ENCODE peak calls at places on chromosomes 1 and 21, in four cellular contexts. F is BJ, D is astrocyte, E is heart left ventricle. U is an unnamed sample.

GRCh38 chr1:15803380-15803779 is 4.1 kb downstream of the UQCRHL start:
- DNase-seq in F (no peak), D (no peak), E (no peak), U (no peak)

GRCh38 chr1:77889240-77889637 is 815 bp downstream of the NEXN start:
- DNase-seq in F (peak), D (peak), E (no peak), U (no peak)

GRCh38 chr1:20588634-20589225 is at the start of gene CDA:
- DNase-seq in F (no peak), D (no peak), E (peak), U (no peak)

GRCh38 chr1:107842241-107842640 is 122.7 kb downstream of the VAV3 start:
- DNase-seq in F (no peak), D (no peak), E (no peak), U (no peak)

GRCh38 chr1:109886827-109887226 is 23.8 kb upstream of the CSF1 start:
- DNase-seq in F (no peak), D (no peak), E (no peak), U (no peak)

GRCh38 chr1:16967095-16967567 is 13.3 kb downstream of the MFAP2 start:
- DNase-seq in F (no peak), D (peak), E (peak), U (no peak)

GRCh38 chr1:18901952-18902522 is 318 bp downstream of the ALDH4A1 start:
- DNase-seq in F (no peak), D (no peak), E (peak), U (no peak)

GRCh38 chr1:112247971-112248370 is 148.0 kb upstream of the CTTNBP2NL start:
- DNase-seq in F (no peak), D (no peak), E (peak), U (no peak)

GRCh38 chr1:183090386-183091006 is 67.3 kb downstream of the LAMC1 start:
- DNase-seq in F (no peak), D (peak), E (peak), U (no peak)

GRCh38 chr1:234125283-234125682 is 220.8 kb downstream of the SLC35F3 start:
- DNase-seq in F (no peak), D (peak), E (no peak), U (no peak)

GRCh38 chr1:8438449-8438848 is 120.5 kb downstream of the SLC45A1 start:
- DNase-seq in F (no peak), D (no peak), E (no peak), U (no peak)

GRCh38 chr1:156338180-156338973 is at the start of the genes CCT3 and TSACC:
- DNase-seq in F (peak), D (peak), E (peak), U (peak)

GRCh38 chr21:41156128-41156527 is 11.8 kb upstream of the BACE2 start:
- DNase-seq in F (no peak), D (no peak), E (no peak), U (no peak)

GRCh38 chr1:30648408-30649000 is 74.9 kb downstream of the MATN1 start:
- DNase-seq in F (no peak), D (no peak), E (no peak), U (no peak)

GRCh38 chr21:35619184-35619583 is 441.1 kb downstream of the SETD4 start:
- DNase-seq in F (no peak), D (peak), E (no peak), U (peak)

GRCh38 chr1:72280714-72281113 is 1.6 kb downstream of the NEGR1 start:
- DNase-seq in F (no peak), D (no peak), E (no peak), U (no peak)

GRCh38 chr1:87074001-87074795 is 159.8 kb downstream of the HS2ST1 start:
- DNase-seq in F (no peak), D (peak), E (no peak), U (no peak)

GRCh38 chr1:162619076-162619475 is 13.2 kb upstream of the DDR2 start:
- DNase-seq in F (no peak), D (no peak), E (no peak), U (no peak)

GRCh38 chr1:55823521-55824296 is 608.5 kb upstream of the USP24 start:
- DNase-seq in F (no peak), D (peak), E (no peak), U (no peak)

GRCh38 chr1:20212685-20213331 is 26.5 kb upstream of the PLA2G2C start:
- DNase-seq in F (no peak), D (no peak), E (peak), U (no peak)

GRCh38 chr1:47469405-47469759 is 31.5 kb downstream of the FOXD2 start:
- DNase-seq in F (no peak), D (no peak), E (no peak), U (no peak)

GRCh38 chr1:54804471-54805132 is 3.5 kb upstream of the TTC22 start:
- DNase-seq in F (no peak), D (no peak), E (no peak), U (no peak)

GRCh38 chr1:212290608-212291007 is 5.4 kb downstream of the PPP2R5A start:
- DNase-seq in F (no peak), D (peak), E (no peak), U (no peak)

GRCh38 chr1:33378976-33379375 is 51.9 kb downstream of the PHC2 start:
- DNase-seq in F (no peak), D (no peak), E (no peak), U (no peak)

GRCh38 chr1:228721407-228721806 is 13.9 kb upstream of the RHOU start:
- DNase-seq in F (no peak), D (no peak), E (no peak), U (no peak)

GRCh38 chr21:32520885-32521735 is 64.2 kb downstream of the TCP10L start:
- DNase-seq in F (peak), D (peak), E (peak), U (peak)

GRCh38 chr1:164891615-164892014 is 332.6 kb downstream of the PBX1 start:
- DNase-seq in F (no peak), D (no peak), E (no peak), U (no peak)

GRCh38 chr1:242005866-242006565 is 7.1 kb upstream of the MAP1LC3C start:
- DNase-seq in F (no peak), D (peak), E (no peak), U (no peak)

GRCh38 chr21:38950388-38951094 is 144.8 kb downstream of the ETS2 start:
- DNase-seq in F (no peak), D (no peak), E (no peak), U (no peak)

GRCh38 chr1:223776075-223776814 is 63.9 kb downstream of the CAPN2 start:
- DNase-seq in F (peak), D (peak), E (no peak), U (peak)

GRCh38 chr1:39850606-39851216 is 32.6 kb downstream of the TRIT1 start:
- DNase-seq in F (no peak), D (no peak), E (no peak), U (no peak)

GRCh38 chr1:10793129-10793651 is 3.3 kb downstream of the CASZ1 start:
- DNase-seq in F (no peak), D (peak), E (no peak), U (no peak)

GRCh38 chr1:153929981-153930948 is 7.5 kb upstream of the GATAD2B start:
- DNase-seq in F (no peak), D (no peak), E (no peak), U (no peak)

GRCh38 chr1:70963374-70963773 is 84.2 kb downstream of the PTGER3 start:
- DNase-seq in F (no peak), D (no peak), E (no peak), U (no peak)

GRCh38 chr1:70970407-70970806 is 77.2 kb downstream of the PTGER3 start:
- DNase-seq in F (no peak), D (no peak), E (no peak), U (no peak)

GRCh38 chr1:70961374-70961773 is 86.2 kb downstream of the PTGER3 start:
- DNase-seq in F (no peak), D (no peak), E (no peak), U (no peak)

GRCh38 chr1:70966018-70966638 is 81.5 kb downstream of the PTGER3 start:
- DNase-seq in F (no peak), D (no peak), E (no peak), U (no peak)
- TF ChIP-seq CTCF in F (peak), D (peak), E (peak), U (no peak)

DNA sequence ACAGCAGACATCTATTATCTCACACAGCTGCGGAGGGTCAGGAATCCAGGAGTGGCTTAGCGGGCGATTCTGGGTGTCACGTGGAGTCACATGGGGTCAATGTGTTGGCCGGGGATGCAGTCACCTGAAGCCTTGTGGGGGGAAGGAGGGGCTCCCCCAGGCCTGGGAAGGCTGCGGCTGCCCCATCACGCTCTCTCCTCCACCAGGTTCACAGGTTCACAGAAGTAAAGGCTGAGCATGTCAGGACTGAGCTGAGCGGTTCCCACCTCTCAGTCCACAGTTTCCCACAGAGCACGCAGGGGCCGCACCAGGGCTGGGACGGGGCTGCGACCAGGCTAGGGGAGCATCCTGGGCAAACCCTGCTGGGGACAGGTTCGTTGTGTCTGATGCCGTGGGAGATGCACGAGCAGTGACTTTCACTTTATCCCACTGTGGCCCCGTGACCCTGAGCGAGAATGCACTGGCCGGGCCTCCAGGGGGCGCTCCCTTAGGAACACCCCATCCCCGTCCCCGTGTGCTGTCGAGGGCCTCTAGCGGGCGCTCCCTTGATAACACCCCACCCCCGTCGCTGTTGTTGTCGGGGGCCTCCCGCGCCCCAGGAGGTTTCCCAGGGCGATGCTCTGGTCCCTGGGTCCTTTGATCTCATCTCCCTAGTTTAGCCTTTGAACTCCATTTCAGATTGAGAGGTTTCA is 73.2 kb upstream of the TRAPPC10 start:
- DNase-seq in F (no peak), D (peak), E (peak), U (no peak)
- TF ChIP-seq CTCF in F (peak), D (peak), E (peak), U (peak)

GRCh38 chr1:150234647-150235435 is 1.1 kb downstream of the ANP32E start:
- DNase-seq in F (no peak), D (peak), E (peak), U (no peak)
- TF ChIP-seq CTCF in F (no peak), D (no peak), E (peak), U (no peak)

DNA sequence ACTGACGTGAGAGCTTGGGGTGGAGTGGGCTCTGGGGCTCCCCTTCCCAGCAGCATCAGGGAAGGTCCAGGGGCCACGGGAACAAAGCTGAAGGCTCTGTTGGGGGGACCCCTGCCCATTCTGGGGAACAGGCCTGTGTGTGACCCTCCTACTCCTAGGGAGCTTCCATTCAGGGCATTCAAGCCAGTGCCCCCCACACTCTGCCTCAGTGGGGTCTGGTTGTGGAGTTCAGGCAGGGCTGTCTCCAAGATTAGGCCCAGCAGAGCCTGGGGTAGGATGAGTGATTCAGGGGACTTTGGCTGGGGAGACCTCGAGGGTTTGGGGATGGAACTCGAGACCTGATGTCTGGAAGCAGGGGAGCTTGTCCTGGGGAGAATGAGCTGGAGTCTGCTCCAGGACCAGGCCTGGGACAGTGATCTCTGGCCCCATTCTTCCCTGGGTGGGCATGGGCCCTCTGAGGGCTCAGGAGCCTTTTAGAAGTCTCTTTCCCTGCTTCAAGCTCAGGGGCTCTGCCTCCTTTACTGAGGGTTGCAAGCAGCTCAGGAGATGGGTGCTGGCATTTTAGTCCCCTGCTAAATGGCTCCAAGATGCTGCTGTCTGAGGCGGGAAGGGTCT is 81.7 kb downstream of the PTPRU start:
- DNase-seq in F (no peak), D (no peak), E (no peak), U (no peak)
- TF ChIP-seq CTCF in F (no peak), D (no peak), E (no peak), U (no peak)

DNA sequence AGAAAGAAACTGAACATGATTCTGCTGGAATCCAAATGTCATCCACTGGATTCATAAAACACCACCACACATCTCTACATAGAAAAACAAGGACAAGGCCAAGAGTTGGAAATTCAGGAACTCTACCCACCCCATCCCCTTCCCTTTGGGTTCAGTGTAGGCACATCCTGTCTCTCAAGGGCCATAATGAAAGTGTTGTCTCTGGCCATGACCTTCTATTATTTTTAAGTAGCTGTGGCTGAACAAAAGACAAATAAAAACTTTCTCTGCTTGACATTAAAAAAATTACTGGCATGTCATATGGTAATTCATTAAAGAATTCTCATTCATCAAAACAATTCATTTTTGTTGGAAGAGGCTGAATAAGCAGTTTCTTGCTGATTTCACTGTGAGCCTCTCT is 54.9 kb upstream of the ZBTB18 start:
- DNase-seq in F (no peak), D (no peak), E (no peak), U (no peak)
- TF ChIP-seq CTCF in F (no peak), D (no peak), E (no peak), U (no peak)